ENCODE peak calls at places on chromosomes 6 and 20, in eight cellular contexts. L is H9; U is HCT116; I is effector memory CD4-positive, alpha-beta T cell; J is SJSA1; N is prostate gland; K is lung; V is adrenal gland. T is an unnamed sample.

GRCh38 chr20:18267815-18268214 is 20.5 kb upstream of the ZNF133 start:
- DNase-seq in U (no peak), N (no peak), I (no peak), L (no peak), K (no peak), V (no peak), J (no peak), T (no peak)

GRCh38 chr6:107624541-107624940 is 134.6 kb downstream of the SOBP start:
- DNase-seq in L (no peak), N (no peak), U (no peak), J (no peak), K (no peak), I (no peak), V (no peak), T (no peak)

GRCh38 chr6:150494236-150494635 is 105.4 kb upstream of the PLEKHG1 start:
- DNase-seq in L (no peak), U (no peak), K (no peak), J (no peak), V (no peak), I (no peak), N (no peak), T (no peak)

GRCh38 chr6:73521351-73522254 is 771 bp upstream of the EEF1A1 start:
- DNase-seq in J (peak; percentile 97), K (no peak), I (no peak), N (no peak), V (peak; percentile 78), L (no peak), U (no peak), T (peak; percentile 80)

GRCh38 chr20:49275634-49276033 is 2.2 kb downstream of the ZNFX1 start:
- DNase-seq in J (no peak), I (no peak), K (no peak), L (no peak), N (no peak), V (no peak), U (no peak), T (no peak)

GRCh38 chr6:103344554-103345163 is 1515.1 kb downstream of the HACE1 start:
- DNase-seq in I (no peak), K (no peak), L (no peak), U (no peak), N (no peak), J (no peak), V (no peak), T (no peak)

GRCh38 chr20:9660236-9660868 is 146.0 kb downstream of the LAMP5 start:
- DNase-seq in U (no peak), K (no peak), V (no peak), L (peak; percentile 32), N (no peak), I (no peak), J (peak; percentile 4), T (no peak)

GRCh38 chr6:134165827-134166226 is 113.4 kb upstream of the SLC2A12 start:
- DNase-seq in U (no peak), K (no peak), J (no peak), V (no peak), N (no peak), L (no peak), I (no peak), T (no peak)

GRCh38 chr6:121838842-121839241 is 403.4 kb downstream of the GJA1 start:
- DNase-seq in U (no peak), J (peak; percentile 34), L (no peak), I (no peak), V (no peak), K (no peak), N (peak; percentile 71), T (no peak)

GRCh38 chr6:142384455-142385332 is 82.9 kb downstream of the ADGRG6 start:
- DNase-seq in N (no peak), J (no peak), U (no peak), K (no peak), V (no peak), I (no peak), L (no peak), T (no peak)

GRCh38 chr20:61760321-61761112 is 305.2 kb downstream of the TAF4 start:
- DNase-seq in N (no peak), U (no peak), K (no peak), V (no peak), J (no peak), L (no peak), I (no peak), T (no peak)

GRCh38 chr6:163460307-163460782 is 45.8 kb downstream of the QKI start:
- DNase-seq in L (no peak), U (no peak), K (no peak), V (no peak), I (peak; percentile 6), J (peak; percentile 76), N (no peak), T (no peak)

GRCh38 chr6:123747515-123747914 is 56.1 kb upstream of the NKAIN2 start:
- DNase-seq in V (no peak), N (no peak), J (no peak), I (no peak), U (no peak), K (no peak), L (no peak), T (no peak)

GRCh38 chr20:60447703-60448102 is 489.5 kb downstream of the CDH26 start:
- DNase-seq in N (no peak), I (no peak), V (no peak), L (no peak), K (no peak), U (no peak), J (no peak), T (no peak)

GRCh38 chr6:75317503-75318206 is 33.1 kb upstream of the TMEM30A start:
- DNase-seq in J (peak; percentile 60), I (no peak), U (no peak), V (no peak), N (no peak), L (no peak), K (no peak), T (no peak)

GRCh38 chr20:2001119-2001518 is 7.3 kb upstream of the PDYN start:
- DNase-seq in N (no peak), K (no peak), U (no peak), J (no peak), L (no peak), V (no peak), I (no peak), T (no peak)

GRCh38 chr6:27863962-27864905 is 48.0 kb downstream of the OR2B2 start:
- DNase-seq in N (no peak), U (no peak), V (no peak), J (no peak), L (no peak), K (no peak), I (no peak), T (peak; percentile 12)

GRCh38 chr20:25544760-25545159 is 40.6 kb downstream of the NINL start:
- DNase-seq in L (no peak), I (no peak), N (no peak), J (no peak), K (no peak), U (no peak), V (no peak), T (no peak)

GRCh38 chr6:36624461-36625160 is 30.4 kb downstream of the SRSF3 start:
- DNase-seq in L (no peak), U (no peak), J (no peak), K (no peak), N (no peak), V (peak; percentile 5), I (no peak), T (no peak)

GRCh38 chr6:150697515-150697914 is 97.8 kb downstream of the PLEKHG1 start:
- DNase-seq in U (no peak), L (no peak), V (no peak), I (no peak), J (no peak), N (no peak), K (no peak), T (no peak)

GRCh38 chr20:4729265-4729664 is 7.6 kb downstream of the PRND start:
- DNase-seq in K (no peak), J (no peak), N (no peak), V (no peak), I (no peak), U (no peak), L (no peak), T (no peak)

GRCh38 chr6:139627091-139627490 is 252.6 kb upstream of the CITED2 start:
- DNase-seq in K (no peak), L (peak; percentile 43), J (no peak), I (no peak), N (no peak), U (no peak), V (no peak), T (no peak)

GRCh38 chr6:157762636-157763035 is 60.4 kb upstream of the SNX9 start:
- DNase-seq in V (no peak), K (no peak), U (no peak), L (peak; percentile 53), I (no peak), N (no peak), J (no peak), T (peak; percentile 52)
- H3K27ac ChIP-seq in V (no peak overlapping the region), K (no peak overlapping the region), U (peak overlapping the region; percentile 43), L (peak overlapping the region; percentile 75), I (no peak overlapping the region), N (no peak overlapping the region), J (no peak overlapping the region), T (no peak overlapping the region)

DNA sequence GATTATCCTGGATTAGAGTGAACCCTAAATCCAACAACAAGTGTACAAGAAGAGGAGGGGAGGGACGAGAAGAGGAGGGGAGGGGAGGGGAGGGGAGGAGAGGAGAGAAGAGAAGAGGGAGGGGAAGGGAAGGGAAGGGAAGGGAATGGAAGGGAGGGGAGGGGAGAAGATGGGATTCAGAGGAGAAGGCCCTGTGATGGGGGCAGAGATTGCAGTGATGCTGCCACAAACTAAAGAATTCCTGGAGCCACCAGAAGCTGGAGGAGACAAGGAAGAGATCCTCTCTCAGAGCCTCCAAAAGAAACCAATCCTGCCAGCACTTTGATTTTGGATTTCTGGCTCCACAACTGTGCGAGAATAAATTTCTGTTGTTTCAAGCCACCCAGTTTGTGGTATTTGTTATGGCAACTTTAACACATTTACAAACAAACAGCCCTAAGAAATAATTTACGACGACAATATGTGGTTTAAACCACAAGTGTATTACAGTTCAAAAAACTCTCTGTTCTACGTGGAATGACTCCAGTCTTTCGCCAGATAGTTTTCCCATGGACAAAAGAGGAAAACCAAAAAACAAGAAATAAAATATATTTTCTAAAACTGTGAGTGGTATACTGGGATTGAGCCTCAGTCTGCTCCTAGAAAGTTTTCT is 235.4 kb downstream of the HDGFL1 start:
- DNase-seq in N (no peak), J (peak; percentile 41), I (no peak), U (no peak), K (no peak), V (no peak), L (no peak), T (no peak)
- H3K9me3 ChIP-seq in N (no peaks in the 10 kb centered on the region), J (no peaks in the 10 kb centered on the region), I (no peaks in the 10 kb centered on the region), U (no peaks in the 10 kb centered on the region), K (no peaks in the 10 kb centered on the region), V (no peaks in the 10 kb centered on the region), L (no peaks in the 10 kb centered on the region), T (no peaks in the 10 kb centered on the region)

GRCh38 chr6:155033021-155033801 is 38.1 kb downstream of the TIAM2 start:
- DNase-seq in L (no peak), U (no peak), V (no peak), N (no peak), J (no peak), I (no peak), K (no peak), T (no peak)
- H3K27ac ChIP-seq in L (no peak overlapping the region), U (no peak overlapping the region), V (no peak overlapping the region), N (no peak overlapping the region), J (no peak overlapping the region), I (no peak overlapping the region), K (no peak overlapping the region), T (no peak overlapping the region)

DNA sequence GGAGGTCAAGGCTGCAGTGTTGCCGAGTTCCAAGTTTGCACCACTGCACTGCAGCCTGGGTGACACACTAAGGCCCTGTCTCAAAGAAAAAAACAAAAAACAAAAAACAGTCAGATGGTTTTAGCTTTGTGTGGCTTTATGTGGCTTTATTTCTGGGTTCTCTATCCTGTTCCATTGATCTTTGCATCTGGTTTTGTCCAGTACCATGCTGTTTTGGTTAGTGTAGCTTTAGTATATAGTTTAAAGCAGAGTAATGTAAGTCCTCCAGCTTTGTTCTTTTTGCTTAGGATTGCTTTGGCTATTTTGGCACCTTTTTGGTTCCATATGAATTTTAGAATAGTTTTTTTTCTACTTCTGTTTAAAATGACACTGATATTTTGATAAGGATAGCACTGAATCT is 225.5 kb downstream of the HDGFL1 start:
- DNase-seq in I (no peak), U (no peak), J (no peak), K (no peak), L (no peak), N (no peak), V (no peak), T (no peak)
- H3K9me3 ChIP-seq in I (no peaks in the 10 kb centered on the region), U (peaks cover 8% of the 10 kb centered on the region), J (no peaks in the 10 kb centered on the region), K (peaks cover 3% of the 10 kb centered on the region), L (no peaks in the 10 kb centered on the region), N (no peaks in the 10 kb centered on the region), V (no peaks in the 10 kb centered on the region), T (no peaks in the 10 kb centered on the region)

T was measured in naive thymus-derived CD4-positive, alpha-beta T cell.